ENCODE peak calls at places on chromosomes 3 and 15, in ten cellular contexts. One of them, this sample, is unnamed.

GRCh38 chr3:159619341-159619885 is 369.2 kb upstream of the IL12A start:
- DNase-seq in activated T-helper 1 cell treated with Interleukin-2 at 50 U/mL for 16 hours: no peak
- DNase-seq in glutamatergic neuron: no peak
- DNase-seq in KBM-7: no peak
- DNase-seq in stimulated activated CD4-positive, alpha-beta T cell treated with anti-CD3 and anti-CD28 coated beads, Interleukin-1b, Interleukin-23, amount 100 ng/mL, for 24 hours: no peak
- DNase-seq in left colon: no peak
- DNase-seq in sigmoid colon: no peak
- DNase-seq in naive thymus-derived CD8-positive, alpha-beta T cell: no peak
- DNase-seq in fibroblast of mammary gland: peak
- DNase-seq in neural progenitor cell: peak
- DNase-seq in this sample: peak

GRCh38 chr15:66704783-66705113 is 2.7 kb downstream of the SMAD6 start:
- DNase-seq in naive thymus-derived CD8-positive, alpha-beta T cell: no peak
- DNase-seq in stimulated activated CD4-positive, alpha-beta T cell treated with anti-CD3 and anti-CD28 coated beads, Interleukin-1b, Interleukin-23, amount 100 ng/mL, for 24 hours: no peak
- DNase-seq in left colon: peak
- DNase-seq in glutamatergic neuron: no peak
- DNase-seq in sigmoid colon: no peak
- DNase-seq in neural progenitor cell: no peak
- DNase-seq in fibroblast of mammary gland: no peak
- DNase-seq in KBM-7: no peak
- DNase-seq in activated T-helper 1 cell treated with Interleukin-2 at 50 U/mL for 16 hours: no peak
- DNase-seq in this sample: no peak

GRCh38 chr3:172106989-172107388 is 67.6 kb downstream of the FNDC3B start:
- DNase-seq in sigmoid colon: no peak
- DNase-seq in activated T-helper 1 cell treated with Interleukin-2 at 50 U/mL for 16 hours: peak
- DNase-seq in neural progenitor cell: no peak
- DNase-seq in stimulated activated CD4-positive, alpha-beta T cell treated with anti-CD3 and anti-CD28 coated beads, Interleukin-1b, Interleukin-23, amount 100 ng/mL, for 24 hours: peak
- DNase-seq in glutamatergic neuron: no peak
- DNase-seq in naive thymus-derived CD8-positive, alpha-beta T cell: peak
- DNase-seq in KBM-7: peak
- DNase-seq in fibroblast of mammary gland: no peak
- DNase-seq in left colon: peak
- DNase-seq in this sample: no peak

GRCh38 chr15:70410371-70410975 is 312.8 kb upstream of the TLE3 start:
- DNase-seq in sigmoid colon: no peak
- DNase-seq in glutamatergic neuron: no peak
- DNase-seq in KBM-7: no peak
- DNase-seq in left colon: no peak
- DNase-seq in stimulated activated CD4-positive, alpha-beta T cell treated with anti-CD3 and anti-CD28 coated beads, Interleukin-1b, Interleukin-23, amount 100 ng/mL, for 24 hours: no peak
- DNase-seq in fibroblast of mammary gland: no peak
- DNase-seq in neural progenitor cell: no peak
- DNase-seq in activated T-helper 1 cell treated with Interleukin-2 at 50 U/mL for 16 hours: no peak
- DNase-seq in naive thymus-derived CD8-positive, alpha-beta T cell: no peak
- DNase-seq in this sample: no peak

GRCh38 chr15:60093273-60094067 is 89.4 kb downstream of the FOXB1 start:
- DNase-seq in activated T-helper 1 cell treated with Interleukin-2 at 50 U/mL for 16 hours: no peak
- DNase-seq in KBM-7: no peak
- DNase-seq in sigmoid colon: no peak
- DNase-seq in stimulated activated CD4-positive, alpha-beta T cell treated with anti-CD3 and anti-CD28 coated beads, Interleukin-1b, Interleukin-23, amount 100 ng/mL, for 24 hours: no peak
- DNase-seq in glutamatergic neuron: no peak
- DNase-seq in fibroblast of mammary gland: no peak
- DNase-seq in naive thymus-derived CD8-positive, alpha-beta T cell: no peak
- DNase-seq in left colon: peak
- DNase-seq in neural progenitor cell: no peak
- DNase-seq in this sample: peak

GRCh38 chr15:89221543-89221942 is at the start of gene RLBP1:
- DNase-seq in stimulated activated CD4-positive, alpha-beta T cell treated with anti-CD3 and anti-CD28 coated beads, Interleukin-1b, Interleukin-23, amount 100 ng/mL, for 24 hours: no peak
- DNase-seq in left colon: no peak
- DNase-seq in fibroblast of mammary gland: no peak
- DNase-seq in neural progenitor cell: peak
- DNase-seq in sigmoid colon: no peak
- DNase-seq in activated T-helper 1 cell treated with Interleukin-2 at 50 U/mL for 16 hours: no peak
- DNase-seq in glutamatergic neuron: no peak
- DNase-seq in naive thymus-derived CD8-positive, alpha-beta T cell: no peak
- DNase-seq in KBM-7: no peak
- DNase-seq in this sample: no peak

GRCh38 chr3:1632128-1632527 is 466.5 kb upstream of the CNTN4 start:
- DNase-seq in sigmoid colon: no peak
- DNase-seq in left colon: no peak
- DNase-seq in stimulated activated CD4-positive, alpha-beta T cell treated with anti-CD3 and anti-CD28 coated beads, Interleukin-1b, Interleukin-23, amount 100 ng/mL, for 24 hours: no peak
- DNase-seq in activated T-helper 1 cell treated with Interleukin-2 at 50 U/mL for 16 hours: no peak
- DNase-seq in neural progenitor cell: no peak
- DNase-seq in glutamatergic neuron: no peak
- DNase-seq in naive thymus-derived CD8-positive, alpha-beta T cell: no peak
- DNase-seq in fibroblast of mammary gland: no peak
- DNase-seq in KBM-7: no peak
- DNase-seq in this sample: no peak

GRCh38 chr15:62453979-62454378 is 288.9 kb upstream of the C2CD4B start:
- DNase-seq in activated T-helper 1 cell treated with Interleukin-2 at 50 U/mL for 16 hours: no peak
- DNase-seq in left colon: no peak
- DNase-seq in stimulated activated CD4-positive, alpha-beta T cell treated with anti-CD3 and anti-CD28 coated beads, Interleukin-1b, Interleukin-23, amount 100 ng/mL, for 24 hours: no peak
- DNase-seq in neural progenitor cell: no peak
- DNase-seq in sigmoid colon: peak
- DNase-seq in naive thymus-derived CD8-positive, alpha-beta T cell: no peak
- DNase-seq in glutamatergic neuron: no peak
- DNase-seq in fibroblast of mammary gland: peak
- DNase-seq in KBM-7: no peak
- DNase-seq in this sample: peak

GRCh38 chr3:66638717-66639116 is 137.9 kb upstream of the LRIG1 start:
- DNase-seq in left colon: no peak
- DNase-seq in naive thymus-derived CD8-positive, alpha-beta T cell: no peak
- DNase-seq in activated T-helper 1 cell treated with Interleukin-2 at 50 U/mL for 16 hours: no peak
- DNase-seq in neural progenitor cell: peak
- DNase-seq in sigmoid colon: no peak
- DNase-seq in KBM-7: peak
- DNase-seq in fibroblast of mammary gland: no peak
- DNase-seq in stimulated activated CD4-positive, alpha-beta T cell treated with anti-CD3 and anti-CD28 coated beads, Interleukin-1b, Interleukin-23, amount 100 ng/mL, for 24 hours: no peak
- DNase-seq in glutamatergic neuron: no peak
- DNase-seq in this sample: no peak

GRCh38 chr15:101159936-101160770 is 91.7 kb downstream of the CHSY1 start:
- DNase-seq in stimulated activated CD4-positive, alpha-beta T cell treated with anti-CD3 and anti-CD28 coated beads, Interleukin-1b, Interleukin-23, amount 100 ng/mL, for 24 hours: no peak
- DNase-seq in sigmoid colon: peak
- DNase-seq in activated T-helper 1 cell treated with Interleukin-2 at 50 U/mL for 16 hours: no peak
- DNase-seq in left colon: no peak
- DNase-seq in glutamatergic neuron: no peak
- DNase-seq in KBM-7: no peak
- DNase-seq in neural progenitor cell: no peak
- DNase-seq in fibroblast of mammary gland: no peak
- DNase-seq in naive thymus-derived CD8-positive, alpha-beta T cell: no peak
- DNase-seq in this sample: no peak

GRCh38 chr3:10502185-10502880 is 3.1 kb downstream of the ATP2B2 start:
- DNase-seq in left colon: no peak
- DNase-seq in glutamatergic neuron: no peak
- DNase-seq in sigmoid colon: no peak
- DNase-seq in activated T-helper 1 cell treated with Interleukin-2 at 50 U/mL for 16 hours: no peak
- DNase-seq in KBM-7: no peak
- DNase-seq in naive thymus-derived CD8-positive, alpha-beta T cell: no peak
- DNase-seq in neural progenitor cell: no peak
- DNase-seq in fibroblast of mammary gland: no peak
- DNase-seq in stimulated activated CD4-positive, alpha-beta T cell treated with anti-CD3 and anti-CD28 coated beads, Interleukin-1b, Interleukin-23, amount 100 ng/mL, for 24 hours: no peak
- DNase-seq in this sample: no peak

GRCh38 chr3:7779331-7779730 is 722.3 kb upstream of the LMCD1 start:
- DNase-seq in neural progenitor cell: no peak
- DNase-seq in activated T-helper 1 cell treated with Interleukin-2 at 50 U/mL for 16 hours: no peak
- DNase-seq in sigmoid colon: no peak
- DNase-seq in fibroblast of mammary gland: peak
- DNase-seq in left colon: no peak
- DNase-seq in naive thymus-derived CD8-positive, alpha-beta T cell: no peak
- DNase-seq in glutamatergic neuron: no peak
- DNase-seq in KBM-7: no peak
- DNase-seq in stimulated activated CD4-positive, alpha-beta T cell treated with anti-CD3 and anti-CD28 coated beads, Interleukin-1b, Interleukin-23, amount 100 ng/mL, for 24 hours: no peak
- DNase-seq in this sample: no peak

GRCh38 chr3:134357261-134357913 is 16.9 kb downstream of the AMOTL2 start:
- DNase-seq in stimulated activated CD4-positive, alpha-beta T cell treated with anti-CD3 and anti-CD28 coated beads, Interleukin-1b, Interleukin-23, amount 100 ng/mL, for 24 hours: no peak
- DNase-seq in activated T-helper 1 cell treated with Interleukin-2 at 50 U/mL for 16 hours: no peak
- DNase-seq in neural progenitor cell: no peak
- DNase-seq in naive thymus-derived CD8-positive, alpha-beta T cell: no peak
- DNase-seq in left colon: peak
- DNase-seq in KBM-7: no peak
- DNase-seq in glutamatergic neuron: peak
- DNase-seq in fibroblast of mammary gland: no peak
- DNase-seq in sigmoid colon: peak
- DNase-seq in this sample: no peak

GRCh38 chr3:144687862-144688261 is 716.2 kb downstream of the DIPK2A start:
- DNase-seq in sigmoid colon: no peak
- DNase-seq in activated T-helper 1 cell treated with Interleukin-2 at 50 U/mL for 16 hours: no peak
- DNase-seq in glutamatergic neuron: no peak
- DNase-seq in stimulated activated CD4-positive, alpha-beta T cell treated with anti-CD3 and anti-CD28 coated beads, Interleukin-1b, Interleukin-23, amount 100 ng/mL, for 24 hours: no peak
- DNase-seq in neural progenitor cell: peak
- DNase-seq in left colon: no peak
- DNase-seq in naive thymus-derived CD8-positive, alpha-beta T cell: no peak
- DNase-seq in KBM-7: no peak
- DNase-seq in fibroblast of mammary gland: peak
- DNase-seq in this sample: no peak

GRCh38 chr15:77870195-77871065 is 207.1 kb downstream of the TBC1D2B start:
- DNase-seq in left colon: peak
- DNase-seq in neural progenitor cell: peak
- DNase-seq in naive thymus-derived CD8-positive, alpha-beta T cell: peak
- DNase-seq in stimulated activated CD4-positive, alpha-beta T cell treated with anti-CD3 and anti-CD28 coated beads, Interleukin-1b, Interleukin-23, amount 100 ng/mL, for 24 hours: peak
- DNase-seq in glutamatergic neuron: peak
- DNase-seq in fibroblast of mammary gland: peak
- DNase-seq in activated T-helper 1 cell treated with Interleukin-2 at 50 U/mL for 16 hours: no peak
- DNase-seq in KBM-7: peak
- DNase-seq in sigmoid colon: peak
- DNase-seq in this sample: peak

GRCh38 chr3:139935866-139936817 is 1.2 kb downstream of the CLSTN2 start:
- DNase-seq in naive thymus-derived CD8-positive, alpha-beta T cell: no peak
- DNase-seq in neural progenitor cell: peak
- DNase-seq in activated T-helper 1 cell treated with Interleukin-2 at 50 U/mL for 16 hours: no peak
- DNase-seq in KBM-7: no peak
- DNase-seq in fibroblast of mammary gland: no peak
- DNase-seq in left colon: no peak
- DNase-seq in sigmoid colon: peak
- DNase-seq in glutamatergic neuron: peak
- DNase-seq in stimulated activated CD4-positive, alpha-beta T cell treated with anti-CD3 and anti-CD28 coated beads, Interleukin-1b, Interleukin-23, amount 100 ng/mL, for 24 hours: no peak
- DNase-seq in this sample: no peak

GRCh38 chr3:195249057-195249770 is 21.7 kb downstream of the XXYLT1 start:
- DNase-seq in left colon: peak
- DNase-seq in KBM-7: no peak
- DNase-seq in fibroblast of mammary gland: no peak
- DNase-seq in naive thymus-derived CD8-positive, alpha-beta T cell: no peak
- DNase-seq in neural progenitor cell: no peak
- DNase-seq in activated T-helper 1 cell treated with Interleukin-2 at 50 U/mL for 16 hours: no peak
- DNase-seq in sigmoid colon: no peak
- DNase-seq in glutamatergic neuron: no peak
- DNase-seq in stimulated activated CD4-positive, alpha-beta T cell treated with anti-CD3 and anti-CD28 coated beads, Interleukin-1b, Interleukin-23, amount 100 ng/mL, for 24 hours: no peak
- DNase-seq in this sample: no peak

This sample was measured in NCI-H226.